ENCODE peak calls at places on chromosome 7, in seven cellular contexts. G is bronchial epithelial cell, N is H7, H is AG04450, D is skeletal muscle cell, P is fibroblast of mammary gland, R is GM12864. B is an unnamed sample.

GRCh38 chr7:13197501-13197900 is 510.1 kb downstream of the ARL4A start:
- DNase-seq in G (peak), N (no peak), H (peak), D (no peak), P (peak), R (no peak), B (no peak)

GRCh38 chr7:7705316-7705715 is 13.1 kb downstream of the RPA3 start:
- DNase-seq in G (peak), N (no peak), H (no peak), D (no peak), P (no peak), R (no peak), B (no peak)

GRCh38 chr7:99340659-99341058 is 15.0 kb downstream of the ARPC1A start:
- DNase-seq in G (no peak), N (no peak), H (no peak), D (no peak), P (no peak), R (no peak), B (no peak)

GRCh38 chr7:88243345-88243909 is 23.6 kb upstream of the SRI start:
- DNase-seq in G (peak), N (peak), H (no peak), D (no peak), P (peak), R (no peak), B (peak)

GRCh38 chr7:33191326-33191725 is 62.0 kb downstream of the BBS9 start:
- DNase-seq in G (peak), N (peak), H (no peak), D (no peak), P (no peak), R (peak), B (no peak)

GRCh38 chr7:28990200-28990960 is 32.2 kb upstream of the TRIL start:
- DNase-seq in G (no peak), N (no peak), H (no peak), D (peak), P (peak), R (no peak), B (no peak)

GRCh38 chr7:116180302-116180701 is 30.0 kb upstream of the TES start:
- DNase-seq in G (peak), N (peak), H (no peak), D (no peak), P (peak), R (no peak), B (no peak)

GRCh38 chr7:64873517-64873916 is 29.6 kb upstream of the ZNF273 start:
- DNase-seq in G (no peak), N (peak), H (no peak), D (no peak), P (no peak), R (no peak), B (no peak)

GRCh38 chr7:101565601-101566209 is 63.4 kb downstream of the MYL10 start:
- DNase-seq in G (no peak), N (peak), H (no peak), D (no peak), P (no peak), R (no peak), B (no peak)

GRCh38 chr7:82629583-82629982 is 186.0 kb upstream of the CACNA2D1 start:
- DNase-seq in G (no peak), N (no peak), H (no peak), D (peak), P (peak), R (no peak), B (no peak)

GRCh38 chr7:140165422-140165821 is 11.4 kb downstream of the KDM7A start:
- DNase-seq in G (peak), N (no peak), H (peak), D (peak), P (peak), R (no peak), B (no peak)

GRCh38 chr7:152674860-152675760 is 831 bp downstream of the XRCC2 start:
- DNase-seq in G (no peak), N (peak), H (peak), D (no peak), P (peak), R (no peak), B (no peak)

GRCh38 chr7:1458676-1459511 is at the start of gene MICALL2:
- DNase-seq in G (peak), N (peak), H (peak), D (peak), P (peak), R (no peak), B (no peak)

GRCh38 chr7:52017802-52018679 is 701.4 kb upstream of the COBL start:
- DNase-seq in G (no peak), N (peak), H (no peak), D (no peak), P (no peak), R (no peak), B (no peak)

GRCh38 chr7:79459381-79459780 is 5.9 kb upstream of the MAGI2 start:
- DNase-seq in G (no peak), N (no peak), H (no peak), D (no peak), P (peak), R (no peak), B (no peak)

GRCh38 chr7:117950601-117951278 is 77.5 kb upstream of the CTTNBP2 start:
- DNase-seq in G (peak), N (no peak), H (no peak), D (no peak), P (no peak), R (no peak), B (no peak)

GRCh38 chr7:88111842-88112385 is 107.9 kb downstream of the SRI start:
- DNase-seq in G (no peak), N (no peak), H (no peak), D (no peak), P (no peak), R (no peak), B (no peak)

GRCh38 chr7:129665013-129665401 is 53.5 kb downstream of the NRF1 start:
- DNase-seq in G (peak), N (peak), H (peak), D (peak), P (peak), R (no peak), B (no peak)

GRCh38 chr7:124171068-124171467 is 138.2 kb upstream of the TMEM229A start:
- DNase-seq in G (peak), N (no peak), H (peak), D (no peak), P (no peak), R (no peak), B (no peak)

GRCh38 chr7:36005876-36006275 is 147.2 kb upstream of the EEPD1 start:
- DNase-seq in G (no peak), N (no peak), H (no peak), D (no peak), P (no peak), R (no peak), B (no peak)

GRCh38 chr7:106794276-106795136 is 70.6 kb upstream of the PIK3CG start:
- DNase-seq in G (no peak), N (no peak), H (no peak), D (no peak), P (no peak), R (no peak), B (no peak)

GRCh38 chr7:125661006-125661405 is 731.4 kb upstream of the POT1 start:
- DNase-seq in G (peak), N (no peak), H (no peak), D (no peak), P (no peak), R (no peak), B (no peak)

GRCh38 chr7:35694161-35694783 is 663 bp downstream of the HERPUD2 start:
- DNase-seq in G (no peak), N (no peak), H (no peak), D (no peak), P (peak), R (no peak), B (no peak)

GRCh38 chr7:137983308-137984008 is 18.4 kb downstream of the CREB3L2 start:
- DNase-seq in G (no peak), N (no peak), H (no peak), D (no peak), P (no peak), R (no peak), B (no peak)

GRCh38 chr7:47720141-47720906 is 138.4 kb upstream of the TNS3 start:
- DNase-seq in G (no peak), N (no peak), H (peak), D (peak), P (peak), R (no peak), B (no peak)

GRCh38 chr7:2688409-2689342 is 674 bp downstream of the AMZ1 start:
- DNase-seq in G (no peak), N (peak), H (no peak), D (no peak), P (no peak), R (peak), B (peak)
- H3K4me3 ChIP-seq in G (no peak), N (peak), H (peak), D (peak), P (no peak), R (peak), B (peak)

GRCh38 chr7:149266451-149266850 is 4.5 kb downstream of the ZNF783 start:
- DNase-seq in G (no peak), N (no peak), H (no peak), D (no peak), P (no peak), R (no peak), B (no peak)
- H3K4me3 ChIP-seq in G (no peak), N (no peak), H (no peak), D (no peak), P (no peak), R (no peak), B (no peak)

DNA sequence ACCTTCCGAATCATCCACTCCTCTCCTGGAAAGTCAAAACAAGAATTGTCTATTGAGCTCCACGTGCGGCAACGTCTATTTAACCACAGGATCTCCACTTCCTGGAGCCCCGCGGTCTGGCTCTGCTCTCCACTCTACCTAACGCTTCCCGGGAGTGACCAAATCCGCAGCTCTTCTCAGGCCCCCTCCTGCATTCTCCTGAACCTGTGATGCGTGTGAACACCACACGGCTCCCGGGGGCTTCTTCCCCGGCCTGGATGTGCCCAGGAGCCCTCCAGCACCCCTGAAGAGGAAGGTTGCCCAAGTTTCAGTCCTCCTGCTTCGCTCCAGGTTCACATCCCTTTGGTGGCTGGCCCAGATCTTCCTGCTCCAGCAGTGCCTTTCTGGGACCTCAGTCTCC is 7.2 kb downstream of the ZNF467 start:
- DNase-seq in G (no peak), N (peak), H (no peak), D (no peak), P (no peak), R (no peak), B (no peak)
- H3K4me3 ChIP-seq in G (no peak), N (no peak), H (no peak), D (no peak), P (no peak), R (no peak), B (no peak)

GRCh38 chr7:128304212-128304611 is 39.5 kb downstream of the RBM28 start:
- DNase-seq in G (peak), N (no peak), H (no peak), D (no peak), P (no peak), R (no peak), B (no peak)

GRCh38 chr7:128302110-128302509 is 41.6 kb downstream of the RBM28 start:
- DNase-seq in G (no peak), N (no peak), H (no peak), D (no peak), P (no peak), R (no peak), B (no peak)

GRCh38 chr7:128303624-128304023 is 40.1 kb downstream of the RBM28 start:
- DNase-seq in G (no peak), N (no peak), H (no peak), D (no peak), P (no peak), R (no peak), B (no peak)

GRCh38 chr7:128303133-128303532 is 40.6 kb downstream of the RBM28 start:
- DNase-seq in G (no peak), N (no peak), H (no peak), D (no peak), P (no peak), R (no peak), B (no peak)

GRCh38 chr7:128299109-128299514 is 44.6 kb downstream of the RBM28 start:
- DNase-seq in G (no peak), N (peak), H (no peak), D (no peak), P (no peak), R (no peak), B (no peak)
- H3K4me3 ChIP-seq in G (no peak), N (no peak), H (no peak), D (no peak), P (no peak), R (no peak), B (no peak)

B was measured in GM06990.